ENCODE peak calls at places on chromosome 20, in four cellular contexts. M, J, I and G are unnamed samples.
A peak's percentile ranks its signal among the peaks of the same experiment; 100 is the strongest.

GRCh38 chr20:25654487-25654886 is 30.7 kb upstream of the NANP start:
- DNase-seq in M (no peak), J (no peak), I (no peak), G (no peak)

GRCh38 chr20:44961024-44961866 is 1.0 kb upstream of the TOMM34 start:
- DNase-seq in I (no peak), M (no peak), J (no peak), G (no peak)

GRCh38 chr20:63215101-63216040 is 560 bp downstream of the YTHDF1 start:
- DNase-seq in I (peak; percentile 33), M (no peak), J (no peak), G (no peak)

GRCh38 chr20:32589256-32589655 is 4.1 kb upstream of the NOL4L start:
- DNase-seq in J (no peak), I (no peak), M (no peak), G (no peak)

GRCh38 chr20:6629564-6629963 is 137.9 kb upstream of the BMP2 start:
- DNase-seq in I (no peak), M (no peak), J (no peak), G (no peak)

GRCh38 chr20:48358176-48358575 is 469.6 kb downstream of the PREX1 start:
- DNase-seq in J (no peak), M (no peak), I (no peak), G (no peak)

GRCh38 chr20:11431613-11432012 is 486.1 kb upstream of the BTBD3 start:
- DNase-seq in I (no peak), J (no peak), M (no peak), G (no peak)

GRCh38 chr20:61743606-61744005 is 322.1 kb downstream of the TAF4 start:
- DNase-seq in J (no peak), I (no peak), M (no peak), G (no peak)

GRCh38 chr20:23425129-23425528 is 3.8 kb upstream of the NAPB start:
- DNase-seq in M (no peak), I (no peak), J (no peak), G (no peak)

GRCh38 chr20:1127840-1128239 is 9.4 kb downstream of the PSMF1 start:
- DNase-seq in J (no peak), M (no peak), I (no peak), G (no peak)

GRCh38 chr20:23047738-23048214 is 1.7 kb downstream of the THBD start:
- DNase-seq in J (no peak), I (no peak), M (no peak), G (no peak)

GRCh38 chr20:63434599-63435378 is 37.7 kb downstream of the KCNQ2 start:
- DNase-seq in I (no peak), M (peak; percentile 63), J (peak; percentile 16), G (peak; percentile 30)

GRCh38 chr20:43506238-43506637 is 1.3 kb upstream of the L3MBTL1 start:
- DNase-seq in I (no peak), M (no peak), J (no peak), G (no peak)

GRCh38 chr20:43511879-43512278 is 4.4 kb downstream of the L3MBTL1 start:
- DNase-seq in I (no peak), M (no peak), J (no peak), G (no peak)

GRCh38 chr20:43507150-43508080 is at the start of gene L3MBTL1:
- DNase-seq in M (peak; percentile 33), J (no peak), I (peak; percentile 62), G (no peak)

GRCh38 chr20:43508106-43508505 is 609 bp downstream of the L3MBTL1 start:
- DNase-seq in M (no peak), J (no peak), I (no peak), G (no peak)

GRCh38 chr20:43508604-43509040 is 1.1 kb downstream of the L3MBTL1 start:
- DNase-seq in I (no peak), M (no peak), J (no peak), G (no peak)
- H3K4me3 ChIP-seq in I (peak overlapping the region; percentile 65), M (peak overlapping the region; percentile 57), J (no peak overlapping the region), G (no peak overlapping the region)

GRCh38 chr20:52382931-52383330 is 191.4 kb upstream of the ZFP64 start:
- DNase-seq in J (no peak), I (no peak), M (no peak), G (no peak)

GRCh38 chr20:52379723-52380336 is 188.3 kb upstream of the ZFP64 start:
- DNase-seq in I (peak; percentile 39), J (no peak), M (no peak), G (peak; percentile 16)

GRCh38 chr20:52383995-52384621 is 192.5 kb upstream of the ZFP64 start:
- DNase-seq in J (no peak), M (no peak), I (no peak), G (no peak)
- H3K27ac ChIP-seq in J (no peak overlapping the region), M (no peak overlapping the region), I (no peak overlapping the region), G (no peak overlapping the region)

GRCh38 chr20:36542516-36543186 is 1.3 kb downstream of the MYL9 start:
- DNase-seq in M (no peak), J (no peak), I (no peak), G (no peak)

GRCh38 chr20:36544134-36545018 is 3.1 kb downstream of the MYL9 start:
- DNase-seq in I (no peak), M (no peak), J (no peak), G (no peak)

GRCh38 chr20:36541227-36542018 is at the start of gene MYL9:
- DNase-seq in J (peak; percentile 94), I (peak; percentile 69), M (no peak), G (no peak)

GRCh38 chr20:36542019-36542488 is 735 bp downstream of the MYL9 start:
- DNase-seq in M (peak; percentile 33), I (no peak), J (no peak), G (no peak)

DNA sequence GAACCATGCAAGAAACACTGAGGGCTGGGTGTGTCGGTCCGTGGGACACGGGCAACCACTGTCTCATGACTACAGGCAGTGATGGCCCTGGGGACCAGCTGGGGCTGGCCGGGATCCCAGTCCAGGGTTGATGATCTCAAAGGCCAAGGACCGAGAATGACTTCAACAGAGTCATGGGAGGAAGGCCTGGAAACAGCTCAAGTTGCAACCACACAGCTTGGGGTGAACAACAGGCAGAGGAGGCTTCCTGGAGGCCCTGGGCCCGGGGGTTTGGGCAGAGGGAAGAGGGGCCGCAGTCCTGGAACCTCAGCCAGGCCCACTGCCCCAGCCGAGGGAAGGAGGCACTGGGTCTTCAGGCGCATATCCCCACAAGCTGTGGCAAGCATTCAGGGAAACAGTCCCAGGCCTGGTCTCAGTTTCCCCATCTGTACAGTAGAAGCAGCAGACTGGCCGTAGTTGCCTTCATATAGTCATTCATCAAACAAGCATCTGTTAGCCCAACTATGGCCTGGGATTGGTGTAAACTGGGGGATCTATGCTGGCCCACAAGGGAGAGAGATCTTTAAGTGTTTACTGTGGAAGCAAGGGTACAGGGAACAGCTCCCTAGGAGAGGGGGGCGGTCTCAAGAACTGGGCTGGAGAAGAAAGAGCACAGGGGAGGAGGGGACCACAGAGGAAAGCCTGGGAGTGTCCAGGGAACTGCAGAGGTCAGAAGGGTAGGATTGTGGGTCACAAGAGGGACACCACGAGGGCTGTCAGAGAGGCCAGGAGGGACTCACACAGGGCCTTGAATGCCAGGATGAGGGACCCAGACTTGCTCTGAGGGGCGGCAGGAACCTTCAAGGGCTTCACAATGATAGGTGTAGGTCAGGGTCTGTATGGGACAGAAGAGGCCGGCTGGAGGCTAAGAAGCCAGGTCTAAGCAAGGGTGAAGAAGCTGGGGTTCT is 2.1 kb downstream of the MYL9 start:
- DNase-seq in I (no peak), M (no peak), J (peak; percentile 93), G (no peak)
- H3K4me3 ChIP-seq in I (no peak overlapping the region), M (no peak overlapping the region), J (peak overlapping the region; percentile 78), G (no peak overlapping the region)

GRCh38 chr20:3157817-3158216 is 1.8 kb downstream of the FASTKD5 start:
- DNase-seq in J (no peak), I (no peak), M (no peak), G (no peak)
- H3K27ac ChIP-seq in J (no peak overlapping the region), I (no peak overlapping the region), M (no peak overlapping the region), G (no peak overlapping the region)

GRCh38 chr20:37564388-37565133 is 36.9 kb upstream of the BLCAP start:
- DNase-seq in J (no peak), M (no peak), I (peak; percentile 43), G (no peak)
- H3K4me3 ChIP-seq in J (no peak overlapping the region), M (no peak overlapping the region), I (no peak overlapping the region), G (peak overlapping the region; percentile 18)

GRCh38 chr20:41035207-41035606 is 6.6 kb downstream of the TOP1 start:
- DNase-seq in M (no peak), J (no peak), I (no peak), G (no peak)

GRCh38 chr20:41038878-41039404 is 10.3 kb downstream of the TOP1 start:
- DNase-seq in J (no peak), M (no peak), I (no peak), G (no peak)

GRCh38 chr20:41034239-41034638 is 5.6 kb downstream of the TOP1 start:
- DNase-seq in J (no peak), M (no peak), I (no peak), G (no peak)

GRCh38 chr20:41038149-41038877 is 9.7 kb downstream of the TOP1 start:
- DNase-seq in I (no peak), M (no peak), J (no peak), G (no peak)

DNA sequence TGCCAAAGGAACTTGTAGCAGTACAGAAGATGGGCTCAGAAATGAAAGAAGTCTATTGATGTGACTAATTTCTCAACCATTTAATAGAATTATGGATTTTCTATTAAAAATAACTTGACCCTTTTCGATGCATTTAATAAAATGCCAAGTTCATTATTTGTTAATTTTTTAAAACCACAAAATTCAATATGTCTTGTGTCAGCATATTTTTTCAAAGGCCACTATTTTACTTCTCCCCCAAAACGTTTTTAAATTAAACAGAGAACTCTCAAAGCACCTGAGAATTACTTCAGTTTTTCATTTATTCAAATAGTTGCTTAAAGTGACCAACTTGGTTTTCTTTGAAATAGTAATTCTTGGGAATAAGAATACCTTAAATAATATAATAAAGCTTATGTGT is 8.6 kb downstream of the TOP1 start:
- DNase-seq in M (no peak), I (no peak), J (no peak), G (no peak)
- H3K27ac ChIP-seq in M (no peak overlapping the region), I (no peak overlapping the region), J (no peak overlapping the region), G (no peak overlapping the region)

DNA sequence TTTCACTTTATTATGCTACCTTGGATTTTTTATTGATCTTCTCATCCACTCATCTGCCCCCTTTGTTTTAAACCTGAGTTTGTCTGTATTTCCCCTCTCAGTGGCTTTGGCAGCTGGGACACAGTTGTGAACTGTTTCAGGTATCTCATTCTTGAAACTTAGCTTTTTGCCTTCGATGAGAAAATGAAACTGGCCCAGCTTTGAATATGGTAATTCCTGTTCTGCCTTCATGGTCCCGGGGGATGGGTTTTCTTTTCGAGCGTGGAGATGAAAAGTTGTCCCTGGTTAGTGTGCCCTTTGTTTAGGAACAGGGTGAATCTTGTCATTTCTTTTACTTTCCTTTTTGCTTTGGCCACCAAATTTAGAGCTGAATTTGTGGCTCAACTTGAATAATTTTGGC is 25.6 kb downstream of the DHX35 start:
- DNase-seq in J (no peak), M (no peak), I (no peak), G (no peak)
- H3K4me3 ChIP-seq in J (no peak overlapping the region), M (no peak overlapping the region), I (no peak overlapping the region), G (no peak overlapping the region)

GRCh38 chr20:50679753-50680105 is 11.6 kb downstream of the RIPOR3 start:
- DNase-seq in J (no peak), M (no peak), I (no peak), G (no peak)
- H3K27ac ChIP-seq in J (no peak overlapping the region), M (no peak overlapping the region), I (peak overlapping the region; percentile 80), G (peak overlapping the region; percentile 86)